ENCODE peak calls at places on chromosomes 5 and 9, in ten cellular contexts. C, N, X, O, E, T, L, S, F and R are unnamed samples.

GRCh38 chr5:172412724-172413260 is 41.5 kb downstream of the SH3PXD2B start:
- DNase-seq in S (no peak), E (no peak), X (peak), N (peak), F (peak), L (peak), C (no peak), T (no peak), O (no peak), R (peak)

GRCh38 chr5:83721878-83722779 is 1.5 kb upstream of the HAPLN1 start:
- DNase-seq in E (no peak), O (peak), N (no peak), L (peak), F (no peak), X (peak), T (peak), C (peak), S (no peak), R (peak)

GRCh38 chr9:13424204-13424603 is 144.7 kb upstream of the MPDZ start:
- DNase-seq in N (no peak), X (no peak), L (no peak), T (peak), F (no peak), S (no peak), E (no peak), C (no peak), O (no peak), R (no peak)

GRCh38 chr5:172919525-172920446 is 39.4 kb upstream of the RPL26L1 start:
- DNase-seq in N (no peak), L (peak), X (peak), S (no peak), C (no peak), T (no peak), O (no peak), F (no peak), E (no peak), R (no peak)

GRCh38 chr5:148939676-148940075 is 113.3 kb downstream of the ADRB2 start:
- DNase-seq in E (no peak), X (no peak), F (no peak), N (no peak), S (no peak), T (no peak), C (no peak), O (no peak), L (no peak), R (no peak)

GRCh38 chr9:29865764-29866313 is 2292.6 kb upstream of the C9orf72 start:
- DNase-seq in T (peak), X (no peak), C (no peak), O (no peak), L (no peak), F (no peak), S (no peak), E (no peak), N (no peak), R (no peak)

GRCh38 chr5:69007086-69007672 is 86.6 kb upstream of the SLC30A5 start:
- DNase-seq in X (no peak), F (no peak), N (no peak), L (no peak), S (no peak), T (no peak), E (no peak), C (peak), O (no peak), R (no peak)

GRCh38 chr5:172280937-172281336 is 2.6 kb downstream of the UBTD2 start:
- DNase-seq in O (no peak), N (no peak), L (no peak), E (no peak), S (no peak), F (no peak), X (no peak), T (no peak), C (no peak), R (no peak)

GRCh38 chr5:60633336-60633735 is 66.6 kb downstream of the DEPDC1B start:
- DNase-seq in F (peak), N (peak), O (no peak), C (no peak), S (no peak), X (no peak), L (no peak), E (no peak), T (peak), R (no peak)

GRCh38 chr5:158511454-158511853 is 588.3 kb downstream of the EBF1 start:
- DNase-seq in L (no peak), E (no peak), T (no peak), N (no peak), S (no peak), F (no peak), O (no peak), C (no peak), X (no peak), R (no peak)

GRCh38 chr9:93958121-93958874 is 3.1 kb upstream of the BARX1 start:
- DNase-seq in X (no peak), L (no peak), O (peak), T (peak), N (no peak), F (no peak), C (no peak), S (no peak), E (no peak), R (no peak)

GRCh38 chr5:124605516-124605915 is 140.9 kb downstream of the ZNF608 start:
- DNase-seq in S (no peak), L (peak), C (no peak), X (peak), O (no peak), F (no peak), T (no peak), N (no peak), E (no peak), R (no peak)

GRCh38 chr5:52989025-52989780 is at the start of gene ITGA2:
- DNase-seq in L (peak), O (peak), N (no peak), X (peak), C (peak), T (peak), F (no peak), E (no peak), S (peak), R (peak)

GRCh38 chr5:151480384-151480783 is 33.0 kb downstream of the SLC36A1 start:
- DNase-seq in F (no peak), O (no peak), E (no peak), C (peak), N (no peak), L (no peak), X (no peak), S (no peak), T (no peak), R (no peak)

GRCh38 chr9:122382901-122383850 is 12.4 kb downstream of the PTGS1 start:
- DNase-seq in S (no peak), F (no peak), T (no peak), N (no peak), L (no peak), X (no peak), E (no peak), O (no peak), C (no peak), R (no peak)

GRCh38 chr9:36937346-36937745 is 96.7 kb downstream of the PAX5 start:
- DNase-seq in E (no peak), L (no peak), O (no peak), S (no peak), N (no peak), C (no peak), X (no peak), T (no peak), F (no peak), R (no peak)

GRCh38 chr5:14913141-14913540 is 41.6 kb upstream of the ANKH start:
- DNase-seq in F (no peak), O (no peak), L (no peak), X (no peak), N (no peak), T (no peak), S (no peak), E (no peak), C (no peak), R (no peak)

GRCh38 chr5:157126-157715 is 34.1 kb upstream of the LRRC14B start:
- DNase-seq in T (no peak), L (no peak), O (no peak), C (no peak), X (no peak), F (no peak), N (no peak), S (no peak), E (no peak), R (peak)

GRCh38 chr9:136047076-136047774 is 47.9 kb downstream of the NACC2 start:
- DNase-seq in T (no peak), C (no peak), N (no peak), S (no peak), E (no peak), F (no peak), L (no peak), X (no peak), O (no peak), R (no peak)

GRCh38 chr5:52801329-52801728 is 13.6 kb downstream of the ITGA1 start:
- DNase-seq in N (no peak), T (peak), L (no peak), X (no peak), S (no peak), E (no peak), F (no peak), O (peak), C (no peak), R (no peak)

GRCh38 chr9:137304383-137305059 is 2.5 kb upstream of the NRARP start:
- DNase-seq in O (no peak), L (no peak), E (no peak), X (no peak), N (no peak), S (peak), F (no peak), C (no peak), T (no peak), R (no peak)

GRCh38 chr9:8297047-8297446 is 497.5 kb upstream of the DMAC1 start:
- DNase-seq in N (no peak), T (no peak), F (no peak), E (no peak), X (no peak), C (no peak), S (no peak), O (no peak), L (no peak), R (no peak)

GRCh38 chr5:77231470-77232138 is 21.1 kb downstream of the PDE8B start:
- DNase-seq in X (no peak), S (no peak), F (no peak), T (peak), O (no peak), C (no peak), L (no peak), E (no peak), N (no peak), R (no peak)

GRCh38 chr5:159878988-159879471 is 37.3 kb upstream of the ADRA1B start:
- DNase-seq in T (peak), E (no peak), N (peak), O (peak), C (peak), F (peak), L (peak), S (no peak), X (peak), R (peak)

GRCh38 chr5:180323929-180324632 is 29.1 kb downstream of the GFPT2 start:
- DNase-seq in S (no peak), L (no peak), T (no peak), O (no peak), C (no peak), F (no peak), X (no peak), E (no peak), N (no peak), R (no peak)

GRCh38 chr9:129270903-129271431 is 92.9 kb upstream of the IER5L start:
- DNase-seq in N (peak), O (no peak), F (peak), S (peak), E (no peak), L (no peak), T (no peak), C (no peak), X (no peak), R (no peak)

GRCh38 chr5:96008987-96009647 is 47.5 kb upstream of the ELL2 start:
- DNase-seq in N (no peak), L (no peak), E (no peak), O (no peak), C (no peak), F (no peak), T (no peak), X (no peak), S (no peak), R (no peak)

GRCh38 chr5:33524476-33524875 is 83.7 kb downstream of the TARS1 start:
- DNase-seq in C (no peak), S (no peak), E (no peak), F (peak), L (no peak), T (peak), X (no peak), O (no peak), N (no peak), R (no peak)

GRCh38 chr9:132901859-132902831 is 23.4 kb downstream of the SPACA9 start:
- DNase-seq in C (peak), E (peak), F (peak), T (peak), L (peak), O (peak), X (peak), S (peak), N (peak), R (peak)

GRCh38 chr5:129906177-129906887 is 2.1 kb downstream of the CHSY3 start:
- DNase-seq in N (no peak), X (peak), E (no peak), L (peak), F (no peak), O (peak), S (no peak), T (peak), C (no peak), R (no peak)

GRCh38 chr9:137077758-137078693 is 709 bp downstream of the UAP1L1 start:
- DNase-seq in O (peak), F (no peak), N (no peak), T (no peak), E (no peak), S (peak), X (no peak), L (no peak), C (no peak), R (peak)

GRCh38 chr9:83312543-83312942 is 225.7 kb downstream of the FRMD3 start:
- DNase-seq in E (no peak), C (no peak), N (no peak), T (no peak), X (no peak), F (no peak), L (no peak), S (no peak), O (no peak), R (no peak)